ENCODE peak calls at places on chromosome 11, in seven cellular contexts. S is adrenal gland; B is fibroblast of gingiva; W is NCI-H1105; V is H9; D is activated CD4-positive, alpha-beta T cell treated with anti-CD3 and anti-CD28 coated beads for 36 hours; T is NCI-H2081. N is an unnamed sample.

GRCh38 chr11:48077251-48077650 is 96.9 kb downstream of the PTPRJ start:
- DNase-seq in S (no peak), B (no peak), W (no peak), V (no peak), D (no peak), T (no peak), N (no peak)

GRCh38 chr11:62501432-62501891 is 45.1 kb downstream of the AHNAK start:
- DNase-seq in S (no peak), B (peak), W (no peak), V (no peak), D (no peak), T (peak), N (no peak)

GRCh38 chr11:43937434-43938411 is 4.7 kb upstream of the C11orf96 start:
- DNase-seq in S (peak), B (no peak), W (no peak), V (no peak), D (no peak), T (no peak), N (no peak)

GRCh38 chr11:36564376-36565032 is 3.3 kb upstream of the RAG1 start:
- DNase-seq in S (peak), B (peak), W (peak), V (peak), D (peak), T (peak), N (peak)

GRCh38 chr11:125886997-125887372 is 483 bp upstream of the HYLS1 start:
- DNase-seq in S (peak), B (peak), W (no peak), V (peak), D (peak), T (no peak), N (no peak)

GRCh38 chr11:86575208-86575855 is 97.1 kb downstream of the ME3 start:
- DNase-seq in S (no peak), B (no peak), W (no peak), V (no peak), D (no peak), T (no peak), N (no peak)

GRCh38 chr11:65553301-65554001 is 4.7 kb downstream of the LTBP3 start:
- DNase-seq in S (no peak), B (no peak), W (no peak), V (peak), D (peak), T (no peak), N (peak)

GRCh38 chr11:76837696-76838421 is 22.9 kb upstream of the ACER3 start:
- DNase-seq in S (no peak), B (no peak), W (no peak), V (no peak), D (no peak), T (no peak), N (no peak)

GRCh38 chr11:61056566-61056965 is 45.7 kb upstream of the CD5 start:
- DNase-seq in S (no peak), B (no peak), W (no peak), V (no peak), D (peak), T (peak), N (peak)

GRCh38 chr11:17515443-17516176 is 28.6 kb downstream of the USH1C start:
- DNase-seq in S (peak), B (no peak), W (no peak), V (no peak), D (no peak), T (no peak), N (no peak)

GRCh38 chr11:95867105-95867504 is 56.8 kb downstream of the MTMR2 start:
- DNase-seq in S (no peak), B (no peak), W (no peak), V (no peak), D (no peak), T (no peak), N (no peak)

GRCh38 chr11:117950320-117950719 is 21.1 kb upstream of the TMPRSS13 start:
- DNase-seq in S (peak), B (no peak), W (no peak), V (no peak), D (peak), T (no peak), N (peak)

N was measured in mesendoderm.